ENCODE peak calls at places on chromosomes 16 and 17, in four cellular contexts. J, Q, N and U are unnamed samples.

GRCh38 chr16:4338125-4338582 is 13.0 kb downstream of the PAM16 start:
- DNase-seq in J (no peak), Q (no peak), N (no peak), U (no peak)

GRCh38 chr16:56558024-56558747 is 6.7 kb upstream of the MT4 start:
- DNase-seq in J (no peak), Q (no peak), N (peak; percentile 92), U (no peak)

GRCh38 chr17:75932852-75933251 is 8.0 kb downstream of the FBF1 start:
- DNase-seq in J (no peak), Q (no peak), N (no peak), U (no peak)

GRCh38 chr17:42855048-42855596 is 4.1 kb downstream of the AOC3 start:
- DNase-seq in J (no peak), Q (no peak), N (no peak), U (no peak)

GRCh38 chr17:67442787-67443624 is 65.9 kb downstream of the PITPNC1 start:
- DNase-seq in J (no peak), Q (no peak), N (no peak), U (no peak)

GRCh38 chr17:78343099-78343432 is 16.8 kb downstream of the SOCS3 start:
- DNase-seq in J (peak; percentile 83), Q (peak; percentile 52), N (no peak), U (peak; percentile 42)

GRCh38 chr16:77599793-77600415 is 122.4 kb upstream of the NUDT7 start:
- DNase-seq in J (no peak), Q (no peak), N (no peak), U (no peak)

GRCh38 chr16:58744497-58744896 is 10.4 kb upstream of the GOT2 start:
- DNase-seq in J (no peak), Q (no peak), N (no peak), U (no peak)

GRCh38 chr17:79931517-79932309 is 92.5 kb upstream of the CBX4 start:
- DNase-seq in J (no peak), Q (no peak), N (no peak), U (no peak)

GRCh38 chr17:45127209-45127582 is 5.1 kb downstream of the PLCD3 start:
- DNase-seq in J (no peak), Q (peak; percentile 61), N (no peak), U (no peak)

GRCh38 chr17:13337864-13338371 is 263.8 kb downstream of the HS3ST3A1 start:
- DNase-seq in J (peak; percentile 20), Q (no peak), N (no peak), U (peak; percentile 32)

GRCh38 chr16:17447273-17447672 is 23.5 kb downstream of the XYLT1 start:
- DNase-seq in J (no peak), Q (no peak), N (no peak), U (no peak)

GRCh38 chr17:47763913-47764582 is 31.0 kb downstream of the TBX21 start:
- DNase-seq in J (no peak), Q (no peak), N (no peak), U (no peak)

GRCh38 chr17:69606142-69606800 is 191.8 kb downstream of the MAP2K6 start:
- DNase-seq in J (no peak), Q (no peak), N (no peak), U (no peak)

GRCh38 chr16:77869997-77870813 is 81.8 kb downstream of the VAT1L start:
- DNase-seq in J (peak; percentile 50), Q (no peak), N (no peak), U (no peak)

GRCh38 chr17:81539961-81540675 is 11.9 kb downstream of the FSCN2 start:
- DNase-seq in J (no peak), Q (no peak), N (no peak), U (peak; percentile 12)

GRCh38 chr16:11386791-11387546 is 41.7 kb downstream of the RMI2 start:
- DNase-seq in J (no peak), Q (peak; percentile 57), N (no peak), U (no peak)

GRCh38 chr17:77470800-77471733 is 330.3 kb downstream of the SEC14L1 start:
- DNase-seq in J (peak; percentile 64), Q (no peak), N (peak; percentile 70), U (no peak)

GRCh38 chr17:29393451-29393850 is 3.3 kb downstream of the TAOK1 start:
- DNase-seq in J (no peak), Q (no peak), N (no peak), U (no peak)

GRCh38 chr16:86343111-86343642 is 167.2 kb upstream of the FOXF1 start:
- DNase-seq in J (peak; percentile 36), Q (peak; percentile 42), N (no peak), U (peak; percentile 24)

GRCh38 chr17:44840936-44841335 is 6.7 kb upstream of the HIGD1B start:
- DNase-seq in J (no peak), Q (no peak), N (no peak), U (no peak)

GRCh38 chr17:8225813-8226535 is 15.6 kb upstream of the AURKB start:
- DNase-seq in J (no peak), Q (peak; percentile 39), N (no peak), U (peak; percentile 56)

GRCh38 chr17:45992175-45992574 is 6.9 kb upstream of the STH start:
- DNase-seq in J (no peak), Q (no peak), N (no peak), U (no peak)

GRCh38 chr16:3145660-3146059 is 10.8 kb downstream of the ZNF213 start:
- DNase-seq in J (no peak), Q (no peak), N (no peak), U (no peak)

GRCh38 chr17:57578608-57578990 is 166.5 kb downstream of the CCDC182 start:
- DNase-seq in J (no peak), Q (no peak), N (no peak), U (no peak)

GRCh38 chr16:2584742-2585650 is 47.2 kb downstream of the PDPK1 start:
- DNase-seq in J (peak; percentile 54), Q (no peak), N (peak; percentile 45), U (no peak)

GRCh38 chr17:43691317-43691693 is 29.6 kb upstream of the MEOX1 start:
- DNase-seq in J (no peak), Q (no peak), N (no peak), U (no peak)

GRCh38 chr17:38731526-38732294 is 1.6 kb downstream of the CISD3 start:
- DNase-seq in J (no peak), Q (no peak), N (no peak), U (no peak)

GRCh38 chr17:21001813-21002221 is 41.0 kb downstream of the USP22 start:
- DNase-seq in J (no peak), Q (no peak), N (no peak), U (no peak)

GRCh38 chr17:55289978-55290377 is 25.2 kb downstream of the HLF start:
- DNase-seq in J (no peak), Q (no peak), N (no peak), U (no peak)
- TF ChIP-seq CTCF in J (no peak), Q (no peak), N (no peak), U (no peak)

GRCh38 chr17:48997103-48997826 is at the start of gene IGF2BP1:
- DNase-seq in J (no peak), Q (no peak), N (no peak), U (no peak)
- H3K4me3 ChIP-seq in J (no peak within 1 kb of the TSS), Q (peak within 1 kb of the TSS; percentile 40), N (no peak within 1 kb of the TSS), U (no peak within 1 kb of the TSS)

GRCh38 chr16:49800876-49801275 is 55.0 kb downstream of the ZNF423 start:
- DNase-seq in J (no peak), Q (no peak), N (no peak), U (no peak)

GRCh38 chr16:49795513-49795912 is 60.4 kb downstream of the ZNF423 start:
- DNase-seq in J (no peak), Q (no peak), N (no peak), U (no peak)

GRCh38 chr16:49800441-49800840 is 55.5 kb downstream of the ZNF423 start:
- DNase-seq in J (no peak), Q (no peak), N (no peak), U (no peak)

GRCh38 chr16:49799172-49799571 is 56.7 kb downstream of the ZNF423 start:
- DNase-seq in J (no peak), Q (no peak), N (no peak), U (no peak)

DNA sequence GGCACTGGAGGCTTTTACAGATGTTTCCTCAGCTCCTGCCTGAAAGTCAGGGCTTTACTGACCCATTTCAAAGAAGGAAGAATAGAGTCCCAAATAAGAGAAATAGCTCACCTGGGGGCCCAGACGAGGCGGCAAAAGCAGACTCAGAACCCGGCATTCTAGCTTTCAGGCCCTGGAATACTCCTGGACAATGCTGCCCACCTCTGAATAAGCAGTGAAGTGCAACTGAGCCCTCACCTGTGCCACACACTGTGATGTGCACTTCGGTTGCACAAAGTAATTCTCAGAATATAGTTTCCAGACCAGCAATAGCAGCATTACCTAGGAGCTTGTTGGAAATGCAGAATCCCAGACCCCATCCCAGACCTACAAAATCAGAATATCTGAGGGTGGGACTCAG is 54.6 kb downstream of the ZNF423 start:
- DNase-seq in J (no peak), Q (no peak), N (no peak), U (no peak)
- H3K4me1 ChIP-seq in J (no peaks in the 10 kb centered on the region), Q (no peaks in the 10 kb centered on the region), N (no peaks in the 10 kb centered on the region), U (no peaks in the 10 kb centered on the region)

DNA sequence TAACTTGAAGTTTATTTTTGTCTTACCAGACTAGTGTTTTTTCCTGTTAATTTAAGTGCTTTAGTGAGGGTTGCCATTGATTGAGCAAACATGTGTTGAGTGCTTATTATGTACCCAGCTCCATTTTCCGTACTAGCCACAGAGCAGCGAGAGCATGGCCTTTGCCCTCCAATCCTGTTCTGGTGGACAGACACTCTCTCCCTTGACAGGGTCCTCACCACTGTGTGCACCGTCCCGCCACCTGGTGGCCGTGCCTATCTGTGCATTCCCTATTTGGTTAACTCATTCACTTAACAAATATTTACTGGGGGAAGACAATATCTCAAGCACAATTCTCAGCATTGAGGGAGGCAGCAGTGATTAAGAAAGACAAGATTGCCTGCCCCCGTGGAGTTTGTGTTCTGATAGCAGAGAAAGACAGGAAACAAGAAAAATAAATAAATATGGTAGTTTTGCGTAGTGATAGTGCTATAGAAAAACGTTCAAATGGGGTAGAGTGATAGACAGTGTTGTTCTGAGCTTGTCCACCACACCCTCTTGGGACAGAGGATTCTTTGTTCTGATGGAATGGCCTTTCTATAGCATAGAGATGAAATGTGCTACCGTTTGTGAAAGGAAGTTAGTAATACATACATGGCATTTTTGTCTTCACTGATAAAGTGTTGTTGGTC is 13.0 kb downstream of the CDH13 start:
- DNase-seq in J (peak; percentile 58), Q (peak; percentile 62), N (no peak), U (peak; percentile 33)
- TF ChIP-seq CTCF in J (peak; percentile 78), Q (peak; percentile 67), N (peak; percentile 95), U (peak; percentile 58)

GRCh38 chr16:10180042-10180770 is 2.0 kb downstream of the GRIN2A start:
- DNase-seq in J (no peak), Q (no peak), N (no peak), U (no peak)
- H3K4me3 ChIP-seq in J (no peak overlapping the region), Q (peak overlapping the region; percentile 49), N (no peak overlapping the region), U (no peak overlapping the region)

GRCh38 chr17:71527311-71527710 is 593.5 kb upstream of the SOX9 start:
- DNase-seq in J (no peak), Q (no peak), N (no peak), U (no peak)

GRCh38 chr17:71535311-71535710 is 585.5 kb upstream of the SOX9 start:
- DNase-seq in J (no peak), Q (no peak), N (no peak), U (no peak)

GRCh38 chr17:71528210-71528609 is 592.6 kb upstream of the SOX9 start:
- DNase-seq in J (no peak), Q (no peak), N (no peak), U (no peak)

DNA sequence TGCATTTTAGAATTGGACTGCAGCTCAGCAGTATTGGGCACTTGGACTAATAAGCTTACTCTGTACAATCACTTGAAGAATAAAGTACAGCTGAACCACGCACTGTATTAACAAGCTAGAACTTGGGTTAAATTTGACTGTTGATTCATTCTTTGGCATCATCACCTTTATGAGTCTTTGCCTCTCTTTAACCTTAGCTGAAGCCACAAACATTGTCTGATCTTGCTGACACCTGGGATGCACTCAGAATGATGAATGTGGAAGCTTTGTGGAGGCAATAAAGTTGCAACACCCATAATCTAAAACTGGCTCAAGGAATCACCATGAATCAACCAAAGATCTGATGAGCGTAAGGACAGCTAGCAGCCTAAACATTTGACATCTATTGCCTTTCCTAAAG is 590.6 kb upstream of the SOX9 start:
- DNase-seq in J (no peak), Q (no peak), N (peak; percentile 68), U (no peak)
- H3K4me1 ChIP-seq in J (no peaks in the 10 kb centered on the region), Q (no peaks in the 10 kb centered on the region), N (peaks cover 18% of the 10 kb centered on the region), U (no peaks in the 10 kb centered on the region)